ENCODE peak calls at places on chromosomes 4 and X, in six cellular contexts. C, L, R, H, P and Y are unnamed samples.
A peak's percentile ranks its signal among the peaks of the same experiment; 100 is the strongest.

GRCh38 chr4:22686156-22686555 is 6.6 kb upstream of the GBA3 start:
- DNase-seq in C (no peak), L (no peak), R (no peak), H (no peak), P (no peak), Y (no peak)

GRCh38 chr4:68461790-68462189 is 14.5 kb downstream of the TMPRSS11E start:
- DNase-seq in C (no peak), L (no peak), R (no peak), H (no peak), P (no peak), Y (no peak)

GRCh38 chr4:40234519-40235039 is 37.7 kb downstream of the RHOH start:
- DNase-seq in C (no peak), L (no peak), R (no peak), H (no peak), P (no peak), Y (no peak)

GRCh38 chr4:153530284-153530995 is 64.3 kb downstream of the TMEM131L start:
- DNase-seq in C (no peak), L (no peak), R (no peak), H (no peak), P (no peak), Y (no peak)

GRCh38 chr4:164383187-164384181 is 370.4 kb upstream of the SMIM31 start:
- DNase-seq in C (peak; percentile 45), L (no peak), R (no peak), H (no peak), P (peak; percentile 66), Y (no peak)

GRCh38 chr4:1060646-1061371 is 49.4 kb downstream of the FGFRL1 start:
- DNase-seq in C (no peak), L (no peak), R (no peak), H (no peak), P (no peak), Y (no peak)

GRCh38 chr4:40722576-40723161 is 27.1 kb upstream of the NSUN7 start:
- DNase-seq in C (no peak), L (no peak), R (no peak), H (peak; percentile 27), P (no peak), Y (no peak)

GRCh38 chr4:2256156-2256731 is 5.7 kb downstream of the MXD4 start:
- DNase-seq in C (no peak), L (no peak), R (no peak), H (no peak), P (peak; percentile 77), Y (peak; percentile 3)

GRCh38 chrX:17448188-17448587 is 73.2 kb downstream of the NHS start:
- DNase-seq in C (no peak), L (no peak), R (no peak), H (no peak), P (no peak), Y (no peak)

GRCh38 chr4:147198411-147199051 is 252.9 kb upstream of the TTC29 start:
- DNase-seq in C (no peak), L (no peak), R (no peak), H (no peak), P (no peak), Y (no peak)

GRCh38 chr4:147481577-147482109 is 746 bp downstream of the EDNRA start:
- DNase-seq in C (no peak), L (no peak), R (peak; percentile 34), H (no peak), P (no peak), Y (no peak)

GRCh38 chr4:188867796-188868195 is 728.6 kb downstream of the TRIML1 start:
- DNase-seq in C (no peak), L (no peak), R (no peak), H (no peak), P (no peak), Y (no peak)

GRCh38 chr4:40656221-40656863 is 26.7 kb upstream of the RBM47 start:
- DNase-seq in C (no peak), L (no peak), R (no peak), H (no peak), P (no peak), Y (no peak)

GRCh38 chrX:39427492-39428289 is 626.4 kb downstream of the MID1IP1 start:
- DNase-seq in C (no peak), L (no peak), R (peak; percentile 23), H (no peak), P (no peak), Y (no peak)

GRCh38 chr4:185744127-185744865 is 67.7 kb downstream of the SORBS2 start:
- DNase-seq in C (no peak), L (no peak), R (no peak), H (no peak), P (no peak), Y (no peak)